ENCODE peak calls at places on chromosomes 11 and 22, in seven cellular contexts. T is SK-MEL-5, N is neural crest cell, J is AG04450, W is fibroblast of pulmonary artery, I is fibroblast of mammary gland, Y is MCF 10A. Z is an unnamed sample.

GRCh38 chr11:123616505-123617198 is 37.8 kb downstream of the SCN3B start:
- DNase-seq in T (no peak), N (no peak), J (peak; percentile 61), W (peak; percentile 91), I (peak; percentile 75), Y (peak; percentile 77), Z (no peak)

GRCh38 chr11:122682464-122682863 is 26.9 kb downstream of the UBASH3B start:
- DNase-seq in T (no peak), N (no peak), J (no peak), W (no peak), I (no peak), Y (no peak), Z (no peak)

GRCh38 chr22:17633998-17634323 is 4.6 kb upstream of the BCL2L13 start:
- DNase-seq in T (no peak), N (no peak), J (no peak), W (no peak), I (no peak), Y (no peak), Z (no peak)

GRCh38 chr11:26778000-26778757 is 56.3 kb upstream of the SLC5A12 start:
- DNase-seq in T (no peak), N (no peak), J (peak; percentile 30), W (peak; percentile 38), I (peak; percentile 97), Y (peak; percentile 61), Z (no peak)

GRCh38 chr11:117985953-117986887 is at the start of gene IL10RA:
- DNase-seq in T (peak; percentile 7), N (peak; percentile 70), J (no peak), W (peak; percentile 33), I (peak; percentile 43), Y (no peak), Z (peak; percentile 70)

GRCh38 chr22:19974935-19975706 is 33.5 kb upstream of the TXNRD2 start:
- DNase-seq in T (no peak), N (no peak), J (no peak), W (no peak), I (no peak), Y (peak; percentile 65), Z (no peak)

GRCh38 chr22:49789289-49790141 is 38.2 kb downstream of the BRD1 start:
- DNase-seq in T (no peak), N (no peak), J (no peak), W (peak; percentile 63), I (peak; percentile 55), Y (peak; percentile 12), Z (no peak)

GRCh38 chr22:20663941-20664593 is 109.8 kb upstream of the SERPIND1 start:
- DNase-seq in T (no peak), N (no peak), J (no peak), W (no peak), I (no peak), Y (no peak), Z (no peak)

GRCh38 chr11:104700609-104701008 is 197.7 kb downstream of the CASP12 start:
- DNase-seq in T (no peak), N (no peak), J (peak; percentile 43), W (peak; percentile 56), I (peak; percentile 61), Y (no peak), Z (no peak)

GRCh38 chr22:42949159-42949558 is 65.8 kb downstream of the PACSIN2 start:
- DNase-seq in T (peak; percentile 69), N (no peak), J (no peak), W (peak; percentile 80), I (peak; percentile 78), Y (peak; percentile 54), Z (no peak)

GRCh38 chr11:18527512-18527911 is 770 bp upstream of the TSG101 start:
- DNase-seq in T (peak; percentile 15), N (no peak), J (no peak), W (peak; percentile 26), I (peak; percentile 62), Y (peak; percentile 44), Z (no peak)

GRCh38 chr11:106842134-106842533 is 176.1 kb downstream of the GUCY1A2 start:
- DNase-seq in T (no peak), N (no peak), J (no peak), W (no peak), I (no peak), Y (no peak), Z (no peak)

GRCh38 chr11:45366196-45366595 is 80.1 kb upstream of the SYT13 start:
- DNase-seq in T (no peak), N (no peak), J (no peak), W (no peak), I (no peak), Y (no peak), Z (no peak)

GRCh38 chr22:42169055-42169469 is 38.5 kb upstream of the CYP2D6 start:
- DNase-seq in T (peak; percentile 87), N (peak; percentile 87), J (peak; percentile 37), W (peak; percentile 80), I (peak; percentile 69), Y (peak; percentile 67), Z (peak; percentile 70)

GRCh38 chr22:36201630-36202312 is at the start of gene APOL4:
- DNase-seq in T (no peak), N (no peak), J (no peak), W (peak; percentile 81), I (peak; percentile 59), Y (peak; percentile 32), Z (no peak)

GRCh38 chr22:27881404-27881803 is 37.7 kb downstream of the PITPNB start:
- DNase-seq in T (peak; percentile 76), N (no peak), J (peak; percentile 26), W (peak; percentile 60), I (peak; percentile 37), Y (no peak), Z (no peak)

GRCh38 chr11:6812391-6813005 is 13.0 kb upstream of the OR6A2 start:
- DNase-seq in T (peak; percentile 68), N (peak; percentile 29), J (no peak), W (peak; percentile 55), I (peak; percentile 48), Y (peak; percentile 64), Z (no peak)

GRCh38 chr11:120385110-120385509 is 48.9 kb downstream of the ARHGEF12 start:
- DNase-seq in T (peak; percentile 6), N (no peak), J (no peak), W (no peak), I (no peak), Y (no peak), Z (no peak)

GRCh38 chr11:17811416-17811815 is 76.8 kb downstream of the KCNC1 start:
- DNase-seq in T (no peak), N (no peak), J (no peak), W (no peak), I (no peak), Y (no peak), Z (no peak)

GRCh38 chr22:30196141-30196866 is 50.3 kb downstream of the LIF start:
- DNase-seq in T (peak; percentile 100), N (peak; percentile 23), J (peak; percentile 100), W (peak; percentile 100), I (peak; percentile 100), Y (peak; percentile 98), Z (peak; percentile 53)

GRCh38 chr11:70078796-70079616 is 889 bp downstream of the ANO1 start:
- DNase-seq in T (no peak), N (no peak), J (no peak), W (no peak), I (no peak), Y (no peak), Z (no peak)

GRCh38 chr11:8092587-8093424 is 11.8 kb downstream of the TUB start:
- DNase-seq in T (peak; percentile 86), N (peak; percentile 50), J (no peak), W (peak; percentile 72), I (peak; percentile 78), Y (peak; percentile 76), Z (no peak)

GRCh38 chr11:19441752-19442553 is 201.2 kb upstream of the E2F8 start:
- DNase-seq in T (peak; percentile 31), N (no peak), J (peak; percentile 87), W (peak; percentile 97), I (peak; percentile 98), Y (peak; percentile 94), Z (no peak)

GRCh38 chr11:118042791-118043190 is 34.1 kb upstream of the TMPRSS4 start:
- DNase-seq in T (peak; percentile 44), N (no peak), J (no peak), W (no peak), I (no peak), Y (no peak), Z (no peak)

GRCh38 chr22:19761500-19762314 is 1.1 kb downstream of the TBX1 start:
- DNase-seq in T (no peak), N (no peak), J (no peak), W (no peak), I (peak; percentile 34), Y (no peak), Z (no peak)

GRCh38 chr11:43574949-43575915 is 105.3 kb upstream of the HSD17B12 start:
- DNase-seq in T (peak; percentile 69), N (peak; percentile 62), J (peak; percentile 23), W (peak; percentile 68), I (peak; percentile 77), Y (no peak), Z (no peak)

Z was measured in central memory CD8-positive, alpha-beta T cell.